ENCODE peak calls at places on chromosomes 7 and 10, in six cellular contexts. T, V, P, D, M and X are unnamed samples.

GRCh38 chr7:85101347-85101746 is 85.5 kb downstream of the SEMA3D start:
- DNase-seq in P (no peak), D (no peak), M (no peak), V (no peak), T (no peak), X (no peak)

GRCh38 chr10:33332183-33333031 is 2.1 kb downstream of the NRP1 start:
- DNase-seq in T (no peak), V (no peak), P (no peak), M (peak; percentile 56), D (no peak), X (no peak)

GRCh38 chr10:13652860-13653259 is 66.1 kb downstream of the PRPF18 start:
- DNase-seq in T (no peak), D (no peak), P (no peak), V (no peak), M (no peak), X (no peak)

GRCh38 chr7:32298403-32299132 is 191.6 kb downstream of the LSM5 start:
- DNase-seq in P (no peak), V (no peak), T (peak; percentile 80), M (no peak), D (no peak), X (no peak)

GRCh38 chr7:100865971-100866720 is 1.0 kb upstream of the TRIP6 start:
- DNase-seq in P (no peak), M (peak; percentile 50), D (peak; percentile 82), T (peak; percentile 66), V (no peak), X (no peak)

GRCh38 chr10:43074827-43075611 is 1.9 kb upstream of the RET start:
- DNase-seq in M (no peak), D (peak; percentile 4), T (no peak), V (no peak), P (no peak), X (no peak)

GRCh38 chr7:142628945-142629344 is 120.3 kb upstream of the PRSS1 start:
- DNase-seq in P (no peak), V (no peak), T (no peak), M (no peak), D (no peak), X (no peak)

GRCh38 chr7:73971315-73971700 is 56.7 kb upstream of the ELN start:
- DNase-seq in V (peak; percentile 82), P (no peak), M (no peak), T (no peak), D (no peak), X (peak; percentile 81)

GRCh38 chr10:120972259-120972658 is 121.1 kb downstream of the WDR11 start:
- DNase-seq in V (no peak), P (no peak), D (no peak), M (no peak), T (no peak), X (no peak)

GRCh38 chr7:99707096-99707495 is 27.3 kb upstream of the CYP3A5 start:
- DNase-seq in T (no peak), P (no peak), V (no peak), D (no peak), M (peak; percentile 37), X (no peak)

GRCh38 chr7:70512719-70513118 is 619.2 kb upstream of the GALNT17 start:
- DNase-seq in T (no peak), D (no peak), M (no peak), V (no peak), P (no peak), X (no peak)

GRCh38 chr7:155540553-155540952 is 5.8 kb downstream of the CNPY1 start:
- DNase-seq in P (no peak), M (no peak), D (no peak), V (no peak), T (no peak), X (no peak)

GRCh38 chr7:108118959-108119358 is 11.2 kb downstream of the LAMB4 start:
- DNase-seq in V (no peak), M (no peak), P (no peak), D (no peak), T (no peak), X (no peak)

GRCh38 chr10:95860486-95861040 is 47.2 kb upstream of the CC2D2B start:
- DNase-seq in M (no peak), T (no peak), D (no peak), P (no peak), V (no peak), X (no peak)

GRCh38 chr7:22127835-22128527 is 182.3 kb upstream of the CDCA7L start:
- DNase-seq in M (no peak), T (no peak), V (no peak), D (no peak), P (no peak), X (no peak)

GRCh38 chr7:15213093-15213492 is 310.5 kb upstream of the DGKB start:
- DNase-seq in V (no peak), D (no peak), M (no peak), T (no peak), P (no peak), X (no peak)

GRCh38 chr7:122544463-122544862 is 154.5 kb downstream of the RNF133 start:
- DNase-seq in P (no peak), M (no peak), T (no peak), V (peak; percentile 8), D (no peak), X (peak; percentile 10)

GRCh38 chr7:26657139-26657753 is 207.1 kb downstream of the SKAP2 start:
- DNase-seq in M (no peak), P (no peak), T (no peak), V (no peak), D (no peak), X (no peak)
- TF ChIP-seq CTCF in M (no peak), P (no peak), T (peak; percentile 61), V (no peak), D (no peak), X (no peak)

GRCh38 chr10:104139221-104139620 is 17.2 kb downstream of the SFR1 start:
- DNase-seq in D (no peak), V (no peak), T (no peak), P (no peak), M (no peak), X (no peak)
- TF ChIP-seq CTCF in D (no peak), V (peak; percentile 29), T (peak; percentile 60), P (peak; percentile 60), M (peak; percentile 57), X (peak; percentile 23)

GRCh38 chr10:131653550-131654470 is 247.0 kb upstream of the PPP2R2D start:
- DNase-seq in V (no peak), T (no peak), M (no peak), D (no peak), P (no peak), X (no peak)
- TF ChIP-seq CTCF in V (no peak), T (no peak), M (no peak), D (no peak), P (no peak), X (no peak)

DNA sequence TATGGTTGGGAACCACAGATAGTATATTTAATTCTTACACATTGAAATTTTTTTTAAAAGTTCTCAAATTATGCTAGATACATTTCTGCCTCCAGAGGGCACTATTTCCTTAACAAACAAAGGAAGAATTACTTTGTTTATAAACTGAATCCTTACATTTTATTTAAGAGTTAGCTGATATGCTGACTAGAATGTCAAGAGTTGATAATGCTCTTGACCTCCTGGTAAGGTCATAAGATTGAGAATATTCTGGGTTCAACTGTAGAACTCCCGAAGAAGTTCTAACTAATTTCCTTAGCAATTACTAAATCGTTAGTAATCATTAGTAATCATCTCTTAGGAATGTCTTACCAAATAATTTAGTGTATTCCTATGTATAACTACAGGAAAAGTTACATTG is 95.3 kb upstream of the CYP26C1 start:
- DNase-seq in V (peak; percentile 21), D (no peak), M (peak; percentile 73), P (peak; percentile 59), T (no peak), X (peak; percentile 23)
- TF ChIP-seq CTCF in V (peak; percentile 48), D (peak; percentile 60), M (peak; percentile 42), P (peak; percentile 76), T (peak; percentile 84), X (peak; percentile 27)

GRCh38 chr7:51141451-51141971 is 175.1 kb downstream of the COBL start:
- DNase-seq in T (peak; percentile 78), D (no peak), M (peak; percentile 60), P (peak; percentile 51), V (no peak), X (no peak)
- TF ChIP-seq CTCF in T (peak; percentile 84), D (peak; percentile 56), M (peak; percentile 68), P (peak; percentile 73), V (no peak), X (no peak)

GRCh38 chr10:104340099-104340594 is 1.9 kb upstream of the ITPRIP start:
- DNase-seq in T (no peak), M (no peak), P (no peak), V (no peak), D (no peak), X (no peak)

GRCh38 chr10:104339469-104340098 is 1.3 kb upstream of the ITPRIP start:
- DNase-seq in T (peak; percentile 48), M (peak; percentile 88), D (no peak), P (no peak), V (no peak), X (no peak)

GRCh38 chr10:104336829-104337526 is 1.3 kb downstream of the ITPRIP start:
- DNase-seq in V (no peak), T (peak; percentile 72), P (no peak), D (no peak), M (peak; percentile 81), X (peak; percentile 13)

GRCh38 chr10:104337527-104337984 is 709 bp downstream of the ITPRIP start:
- DNase-seq in D (no peak), V (peak; percentile 67), P (no peak), T (no peak), M (peak; percentile 49), X (peak; percentile 64)

DNA sequence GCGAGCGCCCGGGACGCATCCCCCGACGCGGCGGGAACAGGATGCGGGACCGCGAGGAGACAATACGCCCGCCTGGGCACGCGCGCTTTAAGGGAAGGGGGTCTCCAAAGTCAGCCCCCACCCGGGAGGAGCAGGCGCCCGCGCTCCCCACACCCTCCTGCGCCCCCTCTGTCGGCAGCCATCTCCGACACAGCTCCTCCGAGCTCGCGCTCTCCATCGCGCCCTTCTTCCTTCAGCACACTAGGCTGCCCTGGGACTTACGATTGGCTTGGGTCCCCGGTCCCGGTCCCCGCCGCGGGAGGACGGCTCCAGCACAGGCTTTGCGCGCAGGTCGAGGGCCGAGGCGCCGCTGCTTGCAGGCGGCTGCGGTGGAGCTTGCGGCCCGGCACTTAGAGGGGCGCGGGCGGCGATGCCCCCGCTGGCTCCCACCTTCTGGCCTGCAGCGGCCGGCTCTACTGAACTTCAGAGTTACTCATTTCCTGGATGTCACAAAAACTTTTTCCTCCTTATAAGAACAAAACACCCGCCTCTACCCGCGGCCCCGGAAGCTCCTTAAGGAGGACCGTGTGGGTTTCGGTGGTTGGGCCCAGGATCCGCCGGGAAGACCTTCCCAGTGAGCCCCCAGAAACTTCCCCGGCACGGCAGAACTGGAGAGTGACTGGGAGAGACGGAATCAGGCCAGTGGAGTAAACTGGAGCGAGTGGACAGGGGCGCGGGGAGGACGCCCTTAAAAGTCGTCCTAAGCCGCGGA is at the start of gene ITPRIP:
- DNase-seq in V (peak; percentile 81), M (peak; percentile 95), D (peak; percentile 76), P (no peak), T (peak; percentile 87), X (peak; percentile 80)
- TF ChIP-seq CTCF in V (peak; percentile 34), M (peak; percentile 16), D (no peak), P (peak; percentile 45), T (peak; percentile 61), X (peak; percentile 17)